ENCODE peak calls at places on chromosomes 7 and 10, in ten cellular contexts. P, B, H, X, Z, M, T, I, C and K are unnamed samples.

GRCh38 chr10:94251098-94251497 is 111.6 kb downstream of the NOC3L start:
- DNase-seq in P (no peak), B (no peak), H (no peak), X (no peak), Z (no peak), M (no peak), T (no peak), I (no peak), C (no peak), K (no peak)

GRCh38 chr7:105776068-105776790 is 100.2 kb downstream of the ATXN7L1 start:
- DNase-seq in P (no peak), B (no peak), H (no peak), X (peak; percentile 100), Z (no peak), M (peak; percentile 96), T (no peak), I (peak; percentile 100), C (peak; percentile 39), K (peak; percentile 80)

GRCh38 chr7:153432056-153432455 is 620.1 kb upstream of the DPP6 start:
- DNase-seq in P (no peak), B (no peak), H (no peak), X (no peak), Z (no peak), M (no peak), T (no peak), I (no peak), C (no peak), K (no peak)

GRCh38 chr7:2734761-2735571 is 47.0 kb downstream of the AMZ1 start:
- DNase-seq in P (no peak), B (peak; percentile 60), H (no peak), X (peak; percentile 46), Z (no peak), M (no peak), T (peak; percentile 60), I (no peak), C (peak; percentile 41), K (peak; percentile 60)

GRCh38 chr7:17844514-17845196 is 95.6 kb downstream of the SNX13 start:
- DNase-seq in P (no peak), B (no peak), H (no peak), X (no peak), Z (no peak), M (peak; percentile 12), T (no peak), I (peak; percentile 16), C (no peak), K (no peak)

GRCh38 chr10:114374141-114374791 is 30.0 kb downstream of the AFAP1L2 start:
- DNase-seq in P (no peak), B (peak; percentile 70), H (no peak), X (no peak), Z (no peak), M (peak; percentile 39), T (no peak), I (peak; percentile 6), C (peak; percentile 46), K (peak; percentile 89)

GRCh38 chr7:27198871-27199801 is 755 bp downstream of the HOXA13 start:
- DNase-seq in P (no peak), B (no peak), H (no peak), X (no peak), Z (no peak), M (no peak), T (no peak), I (peak; percentile 70), C (no peak), K (no peak)

GRCh38 chr10:11325817-11326216 is 285.6 kb downstream of the USP6NL start:
- DNase-seq in P (no peak), B (no peak), H (no peak), X (peak; percentile 32), Z (no peak), M (peak; percentile 64), T (no peak), I (peak; percentile 75), C (no peak), K (no peak)

GRCh38 chr10:122078965-122079401 is 90.0 kb downstream of the TACC2 start:
- DNase-seq in P (no peak), B (peak; percentile 59), H (no peak), X (no peak), Z (no peak), M (no peak), T (no peak), I (no peak), C (no peak), K (no peak)

GRCh38 chr10:101291254-101292193 is 62.3 kb upstream of the LBX1 start:
- DNase-seq in P (no peak), B (peak; percentile 63), H (peak; percentile 31), X (no peak), Z (peak; percentile 47), M (peak; percentile 22), T (no peak), I (peak; percentile 54), C (peak; percentile 36), K (peak; percentile 39)

GRCh38 chr10:117570880-117571279 is 28.3 kb downstream of the EMX2 start:
- DNase-seq in P (no peak), B (no peak), H (no peak), X (no peak), Z (no peak), M (no peak), T (no peak), I (no peak), C (no peak), K (no peak)

GRCh38 chr7:30796105-30796869 is 25.1 kb downstream of the MINDY4 start:
- DNase-seq in P (no peak), B (no peak), H (no peak), X (peak; percentile 63), Z (peak; percentile 21), M (peak; percentile 60), T (no peak), I (peak; percentile 61), C (no peak), K (no peak)

GRCh38 chr10:55200020-55200419 is 399.0 kb upstream of the PCDH15 start:
- DNase-seq in P (no peak), B (no peak), H (no peak), X (no peak), Z (no peak), M (no peak), T (no peak), I (no peak), C (no peak), K (no peak)

GRCh38 chr10:60377955-60378354 is 11.7 kb downstream of the ANK3 start:
- DNase-seq in P (no peak), B (no peak), H (no peak), X (no peak), Z (no peak), M (peak; percentile 17), T (no peak), I (peak; percentile 74), C (no peak), K (no peak)

GRCh38 chr10:13708256-13708990 is 121.7 kb downstream of the PRPF18 start:
- DNase-seq in P (no peak), B (no peak), H (no peak), X (no peak), Z (no peak), M (no peak), T (no peak), I (no peak), C (no peak), K (no peak)
- H3K4me3 ChIP-seq in P (peak overlapping the region; percentile 86), B (peak overlapping the region; percentile 74), H (no peak overlapping the region), X (peak overlapping the region; percentile 53), Z (no peak overlapping the region), M (peak overlapping the region; percentile 91), T (no peak overlapping the region), I (peak overlapping the region; percentile 83), C (no peak overlapping the region), K (peak overlapping the region; percentile 54)

GRCh38 chr10:4677296-4678021 is 148.5 kb upstream of the AKR1E2 start:
- DNase-seq in P (no peak), B (no peak), H (no peak), X (peak; percentile 47), Z (no peak), M (peak; percentile 94), T (no peak), I (peak; percentile 83), C (no peak), K (no peak)
- H3K4me3 ChIP-seq in P (no peak overlapping the region), B (no peak overlapping the region), H (no peak overlapping the region), X (no peak overlapping the region), Z (no peak overlapping the region), M (peak overlapping the region; percentile 44), T (no peak overlapping the region), I (peak overlapping the region; percentile 66), C (no peak overlapping the region), K (no peak overlapping the region)

DNA sequence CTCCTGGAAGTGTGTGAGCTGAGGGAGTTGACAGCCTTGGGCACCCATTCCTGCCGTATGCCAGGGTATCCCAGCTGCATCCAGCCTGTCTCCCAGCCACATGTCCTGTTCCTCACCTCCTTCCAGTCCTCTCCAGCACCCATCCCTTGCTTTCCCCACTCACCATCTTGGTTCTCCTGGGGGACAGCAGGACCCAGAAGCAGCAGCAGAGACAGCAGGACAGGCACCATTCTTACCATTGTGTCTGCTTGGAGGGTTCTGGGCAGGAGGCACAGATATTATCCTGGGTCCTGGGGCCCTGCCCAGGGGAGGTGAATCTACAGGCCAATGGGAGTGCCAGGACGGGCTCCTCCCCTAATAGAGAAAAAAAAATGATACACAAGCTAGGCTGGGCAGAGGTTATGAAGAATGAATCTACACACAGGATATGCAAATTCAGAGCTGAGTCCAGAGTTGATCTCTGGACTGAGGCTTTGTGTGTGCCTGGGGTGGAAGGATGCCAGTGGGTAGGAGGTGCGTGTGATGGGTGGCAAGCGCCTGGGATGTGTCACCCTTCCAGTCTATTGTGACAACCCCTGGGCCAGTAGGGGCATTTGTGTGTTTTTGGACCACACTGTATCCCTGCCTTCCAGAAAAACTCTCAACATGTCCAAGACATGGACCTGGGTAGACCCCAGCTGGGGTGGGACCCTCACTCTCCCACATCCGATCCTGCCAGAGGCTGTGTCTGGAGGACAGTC is at the start of gene AZGP1:
- DNase-seq in P (no peak), B (peak; percentile 56), H (no peak), X (no peak), Z (no peak), M (no peak), T (no peak), I (peak; percentile 21), C (peak; percentile 41), K (no peak)
- H3K4me3 ChIP-seq in P (no peak within 1 kb of the TSS), B (peak within 1 kb of the TSS; percentile 54), H (no peak within 1 kb of the TSS), X (no peak within 1 kb of the TSS), Z (no peak within 1 kb of the TSS), M (no peak within 1 kb of the TSS), T (no peak within 1 kb of the TSS), I (no peak within 1 kb of the TSS), C (no peak within 1 kb of the TSS), K (no peak within 1 kb of the TSS)

GRCh38 chr7:45147858-45148652 is 9.5 kb upstream of the RAMP3 start:
- DNase-seq in P (no peak), B (no peak), H (no peak), X (no peak), Z (no peak), M (no peak), T (no peak), I (no peak), C (no peak), K (no peak)

GRCh38 chr7:45149606-45150005 is 8.0 kb upstream of the RAMP3 start:
- DNase-seq in P (no peak), B (no peak), H (no peak), X (no peak), Z (no peak), M (no peak), T (no peak), I (no peak), C (no peak), K (no peak)

GRCh38 chr7:45148653-45148973 is 9.0 kb upstream of the RAMP3 start:
- DNase-seq in P (no peak), B (no peak), H (no peak), X (no peak), Z (no peak), M (no peak), T (no peak), I (no peak), C (no peak), K (no peak)

GRCh38 chr7:45145881-45146280 is 11.7 kb upstream of the RAMP3 start:
- DNase-seq in P (no peak), B (no peak), H (no peak), X (no peak), Z (no peak), M (no peak), T (peak; percentile 20), I (no peak), C (no peak), K (no peak)

GRCh38 chr7:45146531-45147379 is 10.8 kb upstream of the RAMP3 start:
- DNase-seq in P (no peak), B (no peak), H (no peak), X (no peak), Z (no peak), M (no peak), T (no peak), I (no peak), C (no peak), K (no peak)
- H3K4me3 ChIP-seq in P (no peak overlapping the region), B (no peak overlapping the region), H (no peak overlapping the region), X (no peak overlapping the region), Z (no peak overlapping the region), M (no peak overlapping the region), T (no peak overlapping the region), I (no peak overlapping the region), C (no peak overlapping the region), K (no peak overlapping the region)